ENCODE peak calls at places on chromosomes 16 and 17, in five cellular contexts. T is stimulated activated CD8-positive, alpha-beta memory T cell treated with anti-CD3 and anti-CD28 coated beads, Interleukin-4, amount 100 ng/mL, for 48 hours; K is fibroblast of mammary gland; V is amniotic stem cell; C is A549. U is an unnamed sample.

GRCh38 chr16:77404823-77405222 is 30.0 kb downstream of the ADAMTS18 start:
- DNase-seq in K (no peak), T (no peak), C (no peak), V (no peak), U (no peak)

GRCh38 chr17:43943769-43944418 is 1.6 kb upstream of the PPY start:
- DNase-seq in T (peak), K (peak), C (peak), V (peak), U (peak)

GRCh38 chr17:37662358-37662757 is 19.1 kb upstream of the DDX52 start:
- DNase-seq in C (no peak), V (no peak), K (no peak), T (no peak), U (no peak)

GRCh38 chr16:66220766-66221165 is 145.7 kb upstream of the CDH5 start:
- DNase-seq in T (no peak), V (no peak), K (no peak), C (no peak), U (no peak)

GRCh38 chr16:66512589-66513404 is 37.1 kb downstream of the TK2 start:
- DNase-seq in C (peak), T (no peak), V (no peak), K (peak), U (no peak)

GRCh38 chr16:56355786-56356275 is 69.5 kb downstream of the AMFR start:
- DNase-seq in T (no peak), V (no peak), K (no peak), C (no peak), U (no peak)

GRCh38 chr16:85574672-85575475 is 38.2 kb upstream of the GSE1 start:
- DNase-seq in V (no peak), K (no peak), T (no peak), C (no peak), U (no peak)

GRCh38 chr17:80260791-80261158 is at the start of gene RNF213:
- DNase-seq in K (no peak), V (no peak), C (no peak), T (peak), U (peak)

GRCh38 chr16:89598199-89598598 is 15.2 kb upstream of the DPEP1 start:
- DNase-seq in K (peak), V (no peak), C (peak), T (no peak), U (no peak)

GRCh38 chr16:11386791-11387546 is 41.7 kb downstream of the RMI2 start:
- DNase-seq in T (no peak), V (no peak), C (peak), K (no peak), U (no peak)

GRCh38 chr16:24677388-24677787 is 52.1 kb upstream of the TNRC6A start:
- DNase-seq in V (no peak), C (no peak), T (no peak), K (no peak), U (no peak)

U was measured in COLO829.